ENCODE peak calls at places on chromosomes 1 and 21, in eight cellular contexts. L is activated gamma-delta T cell, J is DMS153, X is omental fat pad, N is ureter, V is fibroblast of the conjunctiva, I is thoracic aorta, H is iris pigment epithelial cell. G is an unnamed sample.

GRCh38 chr1:33137800-33138199 is 44.0 kb downstream of the TRIM62 start:
- DNase-seq in J (no peak), L (no peak), I (no peak), X (no peak), N (no peak), V (no peak), H (peak), G (peak)

GRCh38 chr1:40303790-40304189 is 13.3 kb downstream of the COL9A2 start:
- DNase-seq in I (no peak), N (no peak), V (no peak), L (no peak), J (no peak), X (no peak), H (no peak), G (no peak)

GRCh38 chr1:17347769-17348592 is 24.0 kb upstream of the PADI6 start:
- DNase-seq in H (peak), N (no peak), I (no peak), J (no peak), L (no peak), X (no peak), V (no peak), G (no peak)

GRCh38 chr1:108829498-108829916 is 27.4 kb downstream of the AKNAD1 start:
- DNase-seq in I (no peak), J (peak), V (no peak), L (no peak), H (peak), N (no peak), X (no peak), G (no peak)

GRCh38 chr1:184626076-184627011 is 128.3 kb downstream of the EDEM3 start:
- DNase-seq in I (no peak), N (no peak), H (no peak), L (no peak), X (no peak), V (no peak), J (no peak), G (no peak)

GRCh38 chr1:76835203-76835602 is 32.1 kb upstream of the ST6GALNAC5 start:
- DNase-seq in J (no peak), N (no peak), V (no peak), X (no peak), I (no peak), L (no peak), H (peak), G (no peak)

GRCh38 chr1:116764466-116764896 is 10.3 kb downstream of the CD2 start:
- DNase-seq in V (no peak), L (no peak), H (no peak), I (no peak), N (no peak), J (no peak), X (no peak), G (peak)

GRCh38 chr1:152408664-152409063 is 5.4 kb downstream of the CRNN start:
- DNase-seq in H (no peak), L (no peak), I (no peak), V (no peak), X (no peak), J (no peak), N (no peak), G (no peak)

GRCh38 chr1:44154665-44155064 is 13.2 kb upstream of the KLF18 start:
- DNase-seq in N (no peak), H (peak), J (no peak), X (no peak), I (no peak), V (no peak), L (no peak), G (no peak)

GRCh38 chr1:93178418-93178817 is 1.8 kb downstream of the TMED5 start:
- DNase-seq in N (no peak), L (no peak), H (peak), V (no peak), J (no peak), X (no peak), I (no peak), G (no peak)

GRCh38 chr1:27455166-27455811 is 34.7 kb downstream of the WASF2 start:
- DNase-seq in V (no peak), I (no peak), X (no peak), H (no peak), L (no peak), J (no peak), N (no peak), G (peak)

GRCh38 chr21:44618504-44618903 is 6.6 kb downstream of the KRTAP10-8 start:
- DNase-seq in L (no peak), I (no peak), X (no peak), H (peak), V (no peak), N (no peak), J (no peak), G (no peak)

GRCh38 chr21:32597205-32597604 is 11.9 kb upstream of the TCP10L start:
- DNase-seq in V (peak), N (no peak), J (no peak), H (peak), L (no peak), I (no peak), X (no peak), G (no peak)

GRCh38 chr1:93681549-93682412 is at the start of gene BCAR3:
- DNase-seq in L (no peak), J (peak), V (no peak), N (peak), H (peak), X (no peak), I (no peak), G (peak)

GRCh38 chr1:216020743-216021345 is 402.4 kb downstream of the USH2A start:
- DNase-seq in L (no peak), H (no peak), X (no peak), I (no peak), N (no peak), V (no peak), J (no peak), G (no peak)

GRCh38 chr1:215156232-215156631 is 73.7 kb downstream of the KCNK2 start:
- DNase-seq in N (no peak), L (no peak), X (no peak), I (no peak), H (peak), V (no peak), J (no peak), G (no peak)

GRCh38 chr1:207286747-207287528 is 34.5 kb upstream of the CD55 start:
- DNase-seq in V (no peak), H (peak), X (no peak), L (no peak), N (no peak), J (no peak), I (no peak), G (no peak)

GRCh38 chr1:102595106-102595505 is 513.2 kb downstream of the COL11A1 start:
- DNase-seq in N (no peak), I (no peak), V (no peak), L (no peak), X (no peak), J (no peak), H (peak), G (no peak)

G was measured in stimulated activated naive CD8-positive, alpha-beta T cell treated with anti-CD3 and anti-CD28 coated beads, Interleukin-15, Interleukin-2, amounts not matched to agents 100 U/mL and 50 U/mL, for 24 hours.